ENCODE peak calls at places on chromosomes 6 and 20, in eight cellular contexts. One of them, this sample, is unnamed. For H3K4me1, the result is how much of the 10 kb centered on the place peaks cover.

GRCh38 chr6:43455034-43455747 is at the start of gene DLK2:
- DNase-seq in hepatocyte: peak
- DNase-seq in upper lobe of right lung: no peak
- DNase-seq in breast epithelium: no peak
- DNase-seq in tibial artery: no peak
- DNase-seq in adrenal gland: no peak
- DNase-seq in SK-N-SH: peak
- DNase-seq in H9: no peak
- DNase-seq in this sample: peak

GRCh38 chr20:45867811-45868176 is 10.4 kb downstream of the ZSWIM3 start:
- DNase-seq in hepatocyte: no peak
- DNase-seq in upper lobe of right lung: no peak
- DNase-seq in breast epithelium: no peak
- DNase-seq in tibial artery: no peak
- DNase-seq in adrenal gland: no peak
- DNase-seq in SK-N-SH: no peak
- DNase-seq in H9: no peak
- DNase-seq in this sample: no peak

GRCh38 chr20:49115565-49115964 is 69.5 kb downstream of the CSE1L start:
- DNase-seq in hepatocyte: no peak
- DNase-seq in upper lobe of right lung: no peak
- DNase-seq in breast epithelium: no peak
- DNase-seq in tibial artery: no peak
- DNase-seq in adrenal gland: no peak
- DNase-seq in SK-N-SH: no peak
- DNase-seq in H9: no peak
- DNase-seq in this sample: no peak

GRCh38 chr20:33915726-33916331 is 77.9 kb upstream of the RALY start:
- DNase-seq in hepatocyte: peak
- DNase-seq in upper lobe of right lung: peak
- DNase-seq in breast epithelium: no peak
- DNase-seq in tibial artery: no peak
- DNase-seq in adrenal gland: peak
- DNase-seq in SK-N-SH: peak
- DNase-seq in H9: peak
- DNase-seq in this sample: peak

GRCh38 chr6:134774244-134774643 is 175.7 kb downstream of the ALDH8A1 start:
- DNase-seq in hepatocyte: no peak
- DNase-seq in upper lobe of right lung: no peak
- DNase-seq in breast epithelium: no peak
- DNase-seq in tibial artery: no peak
- DNase-seq in adrenal gland: no peak
- DNase-seq in SK-N-SH: no peak
- DNase-seq in H9: no peak
- DNase-seq in this sample: peak

GRCh38 chr20:38931984-38932383 is 5.8 kb downstream of the FAM83D start:
- DNase-seq in hepatocyte: no peak
- DNase-seq in upper lobe of right lung: no peak
- DNase-seq in breast epithelium: no peak
- DNase-seq in tibial artery: no peak
- DNase-seq in adrenal gland: no peak
- DNase-seq in SK-N-SH: no peak
- DNase-seq in H9: no peak
- DNase-seq in this sample: no peak

GRCh38 chr6:25732468-25733198 is 21.9 kb upstream of the SLC17A4 start:
- DNase-seq in hepatocyte: no peak
- DNase-seq in upper lobe of right lung: no peak
- DNase-seq in breast epithelium: no peak
- DNase-seq in tibial artery: no peak
- DNase-seq in adrenal gland: no peak
- DNase-seq in SK-N-SH: no peak
- DNase-seq in H9: peak
- DNase-seq in this sample: no peak

GRCh38 chr20:25571817-25572216 is 13.5 kb downstream of the NINL start:
- DNase-seq in hepatocyte: no peak
- DNase-seq in upper lobe of right lung: no peak
- DNase-seq in breast epithelium: no peak
- DNase-seq in tibial artery: no peak
- DNase-seq in adrenal gland: no peak
- DNase-seq in SK-N-SH: no peak
- DNase-seq in H9: no peak
- DNase-seq in this sample: no peak

GRCh38 chr6:111150577-111150976 is 63.3 kb downstream of the SLC16A10 start:
- DNase-seq in hepatocyte: no peak
- DNase-seq in upper lobe of right lung: no peak
- DNase-seq in breast epithelium: no peak
- DNase-seq in tibial artery: no peak
- DNase-seq in adrenal gland: no peak
- DNase-seq in SK-N-SH: no peak
- DNase-seq in H9: no peak
- DNase-seq in this sample: no peak

GRCh38 chr6:105769197-105769596 is 316.9 kb upstream of the PRDM1 start:
- DNase-seq in hepatocyte: no peak
- DNase-seq in upper lobe of right lung: no peak
- DNase-seq in breast epithelium: no peak
- DNase-seq in tibial artery: no peak
- DNase-seq in adrenal gland: no peak
- DNase-seq in SK-N-SH: no peak
- DNase-seq in H9: no peak
- DNase-seq in this sample: no peak

GRCh38 chr20:20215976-20216727 is 151.8 kb upstream of the INSM1 start:
- DNase-seq in hepatocyte: no peak
- DNase-seq in upper lobe of right lung: no peak
- DNase-seq in breast epithelium: no peak
- DNase-seq in tibial artery: no peak
- DNase-seq in adrenal gland: no peak
- DNase-seq in SK-N-SH: no peak
- DNase-seq in H9: no peak
- DNase-seq in this sample: no peak

GRCh38 chr6:96542702-96543101 is 20.2 kb upstream of the FHL5 start:
- DNase-seq in hepatocyte: peak
- DNase-seq in upper lobe of right lung: no peak
- DNase-seq in breast epithelium: no peak
- DNase-seq in tibial artery: no peak
- DNase-seq in adrenal gland: no peak
- DNase-seq in SK-N-SH: no peak
- DNase-seq in H9: no peak
- DNase-seq in this sample: no peak

GRCh38 chr20:62362991-62363919 is 3.9 kb downstream of the LAMA5 start:
- DNase-seq in hepatocyte: peak
- DNase-seq in upper lobe of right lung: peak
- DNase-seq in breast epithelium: no peak
- DNase-seq in tibial artery: no peak
- DNase-seq in adrenal gland: no peak
- DNase-seq in SK-N-SH: peak
- DNase-seq in H9: peak
- DNase-seq in this sample: no peak

GRCh38 chr20:62363920-62364851 is 2.9 kb downstream of the LAMA5 start:
- DNase-seq in hepatocyte: peak
- DNase-seq in upper lobe of right lung: peak
- DNase-seq in breast epithelium: no peak
- DNase-seq in tibial artery: no peak
- DNase-seq in adrenal gland: peak
- DNase-seq in SK-N-SH: no peak
- DNase-seq in H9: peak
- DNase-seq in this sample: no peak

GRCh38 chr20:62362590-62362940 is 4.5 kb downstream of the LAMA5 start:
- DNase-seq in hepatocyte: peak
- DNase-seq in upper lobe of right lung: no peak
- DNase-seq in breast epithelium: no peak
- DNase-seq in tibial artery: no peak
- DNase-seq in adrenal gland: no peak
- DNase-seq in SK-N-SH: no peak
- DNase-seq in H9: peak
- DNase-seq in this sample: no peak

GRCh38 chr20:62360854-62361798 is 6.0 kb downstream of the LAMA5 start:
- DNase-seq in hepatocyte: peak
- DNase-seq in upper lobe of right lung: peak
- DNase-seq in breast epithelium: no peak
- DNase-seq in tibial artery: no peak
- DNase-seq in adrenal gland: no peak
- DNase-seq in SK-N-SH: no peak
- DNase-seq in H9: peak
- DNase-seq in this sample: no peak

GRCh38 chr20:62361799-62362589 is 5.1 kb downstream of the LAMA5 start:
- DNase-seq in hepatocyte: peak
- DNase-seq in upper lobe of right lung: peak
- DNase-seq in breast epithelium: peak
- DNase-seq in tibial artery: no peak
- DNase-seq in adrenal gland: no peak
- DNase-seq in SK-N-SH: no peak
- DNase-seq in H9: peak
- DNase-seq in this sample: no peak
- H3K4me1 ChIP-seq in hepatocyte: half or more
- H3K4me1 ChIP-seq in upper lobe of right lung: half or more
- H3K4me1 ChIP-seq in breast epithelium: half or more
- H3K4me1 ChIP-seq in tibial artery: half or more
- H3K4me1 ChIP-seq in adrenal gland: half or more
- H3K4me1 ChIP-seq in SK-N-SH: under half
- H3K4me1 ChIP-seq in H9: under half
- H3K4me1 ChIP-seq in this sample: under half

DNA sequence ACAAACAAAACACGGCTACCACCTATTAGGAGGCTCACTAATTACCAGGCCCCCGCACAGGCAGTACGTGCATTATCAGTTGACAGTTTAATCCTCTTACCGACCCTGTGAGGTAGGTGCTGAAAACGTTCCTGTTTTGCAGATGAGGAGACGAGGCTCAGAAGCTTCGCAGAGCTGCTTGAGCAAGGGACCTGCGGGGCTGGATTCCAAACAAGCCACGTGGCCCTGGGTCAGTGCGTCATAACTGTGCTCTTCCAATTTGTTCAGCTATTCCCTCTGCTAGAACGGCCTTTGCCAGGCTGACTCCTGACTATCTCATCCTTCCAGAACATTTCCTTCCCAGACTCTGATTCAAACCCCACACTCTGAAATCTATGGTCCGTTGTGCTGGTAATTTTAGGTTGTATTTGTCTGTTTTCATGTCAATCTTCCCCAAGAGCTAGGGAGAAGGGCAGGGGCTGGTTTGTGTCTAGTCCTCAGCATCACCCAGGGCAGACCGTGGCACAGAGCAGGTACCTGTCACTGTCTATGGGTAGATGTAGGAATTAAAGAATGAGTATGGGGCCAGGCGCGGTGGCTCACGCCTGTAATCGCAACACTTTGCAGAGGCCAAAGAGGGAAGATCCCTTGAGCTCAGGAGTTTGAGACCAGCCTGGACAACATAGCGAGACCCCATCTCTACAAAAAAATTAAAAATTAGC is 28.8 kb upstream of the TLDC2 start:
- DNase-seq in hepatocyte: peak
- DNase-seq in upper lobe of right lung: no peak
- DNase-seq in breast epithelium: peak
- DNase-seq in tibial artery: peak
- DNase-seq in adrenal gland: peak
- DNase-seq in SK-N-SH: no peak
- DNase-seq in H9: no peak
- DNase-seq in this sample: peak
- H3K4me1 ChIP-seq in hepatocyte: under half
- H3K4me1 ChIP-seq in upper lobe of right lung: half or more
- H3K4me1 ChIP-seq in breast epithelium: under half
- H3K4me1 ChIP-seq in tibial artery: half or more
- H3K4me1 ChIP-seq in adrenal gland: under half
- H3K4me1 ChIP-seq in SK-N-SH: under half
- H3K4me1 ChIP-seq in H9: under half
- H3K4me1 ChIP-seq in this sample: under half

GRCh38 chr6:34242252-34243130 is 5.8 kb downstream of the HMGA1 start:
- DNase-seq in hepatocyte: no peak
- DNase-seq in upper lobe of right lung: peak
- DNase-seq in breast epithelium: no peak
- DNase-seq in tibial artery: no peak
- DNase-seq in adrenal gland: no peak
- DNase-seq in SK-N-SH: no peak
- DNase-seq in H9: no peak
- DNase-seq in this sample: no peak

GRCh38 chr6:34241351-34242215 is 4.9 kb downstream of the HMGA1 start:
- DNase-seq in hepatocyte: no peak
- DNase-seq in upper lobe of right lung: peak
- DNase-seq in breast epithelium: no peak
- DNase-seq in tibial artery: no peak
- DNase-seq in adrenal gland: no peak
- DNase-seq in SK-N-SH: no peak
- DNase-seq in H9: no peak
- DNase-seq in this sample: no peak

GRCh38 chr6:34239893-34240292 is 3.2 kb downstream of the HMGA1 start:
- DNase-seq in hepatocyte: no peak
- DNase-seq in upper lobe of right lung: no peak
- DNase-seq in breast epithelium: no peak
- DNase-seq in tibial artery: no peak
- DNase-seq in adrenal gland: no peak
- DNase-seq in SK-N-SH: no peak
- DNase-seq in H9: no peak
- DNase-seq in this sample: no peak

GRCh38 chr6:34239240-34239825 is 2.7 kb downstream of the HMGA1 start:
- DNase-seq in hepatocyte: no peak
- DNase-seq in upper lobe of right lung: no peak
- DNase-seq in breast epithelium: no peak
- DNase-seq in tibial artery: no peak
- DNase-seq in adrenal gland: no peak
- DNase-seq in SK-N-SH: no peak
- DNase-seq in H9: no peak
- DNase-seq in this sample: no peak

GRCh38 chr6:34240329-34241248 is 3.9 kb downstream of the HMGA1 start:
- DNase-seq in hepatocyte: no peak
- DNase-seq in upper lobe of right lung: peak
- DNase-seq in breast epithelium: no peak
- DNase-seq in tibial artery: no peak
- DNase-seq in adrenal gland: no peak
- DNase-seq in SK-N-SH: no peak
- DNase-seq in H9: no peak
- DNase-seq in this sample: no peak
- H3K4me1 ChIP-seq in hepatocyte: under half
- H3K4me1 ChIP-seq in upper lobe of right lung: under half
- H3K4me1 ChIP-seq in breast epithelium: under half
- H3K4me1 ChIP-seq in tibial artery: under half
- H3K4me1 ChIP-seq in adrenal gland: under half
- H3K4me1 ChIP-seq in SK-N-SH: half or more
- H3K4me1 ChIP-seq in H9: under half
- H3K4me1 ChIP-seq in this sample: under half

GRCh38 chr20:11453430-11453829 is 464.3 kb upstream of the BTBD3 start:
- DNase-seq in hepatocyte: no peak
- DNase-seq in upper lobe of right lung: no peak
- DNase-seq in breast epithelium: no peak
- DNase-seq in tibial artery: no peak
- DNase-seq in adrenal gland: no peak
- DNase-seq in SK-N-SH: no peak
- DNase-seq in H9: no peak
- DNase-seq in this sample: no peak

GRCh38 chr20:11454966-11455799 is 462.5 kb upstream of the BTBD3 start:
- DNase-seq in hepatocyte: peak
- DNase-seq in upper lobe of right lung: no peak
- DNase-seq in breast epithelium: no peak
- DNase-seq in tibial artery: no peak
- DNase-seq in adrenal gland: no peak
- DNase-seq in SK-N-SH: no peak
- DNase-seq in H9: no peak
- DNase-seq in this sample: peak

GRCh38 chr20:11457476-11457875 is 460.2 kb upstream of the BTBD3 start:
- DNase-seq in hepatocyte: no peak
- DNase-seq in upper lobe of right lung: no peak
- DNase-seq in breast epithelium: no peak
- DNase-seq in tibial artery: no peak
- DNase-seq in adrenal gland: no peak
- DNase-seq in SK-N-SH: no peak
- DNase-seq in H9: no peak
- DNase-seq in this sample: no peak

GRCh38 chr20:11459090-11459877 is 458.4 kb upstream of the BTBD3 start:
- DNase-seq in hepatocyte: no peak
- DNase-seq in upper lobe of right lung: no peak
- DNase-seq in breast epithelium: no peak
- DNase-seq in tibial artery: no peak
- DNase-seq in adrenal gland: no peak
- DNase-seq in SK-N-SH: no peak
- DNase-seq in H9: no peak
- DNase-seq in this sample: no peak
- H3K4me1 ChIP-seq in hepatocyte: under half
- H3K4me1 ChIP-seq in upper lobe of right lung: under half
- H3K4me1 ChIP-seq in breast epithelium: under half
- H3K4me1 ChIP-seq in tibial artery: under half
- H3K4me1 ChIP-seq in adrenal gland: under half
- H3K4me1 ChIP-seq in SK-N-SH: under half
- H3K4me1 ChIP-seq in H9: under half
- H3K4me1 ChIP-seq in this sample: under half